ENCODE peak calls at places on chromosomes 11 and 22, in nine cellular contexts. S is spleen, A is fibroblast of lung, B is ascending aorta, J is psoas muscle, P is cardiac muscle cell, M is colonic mucosa, E is ovary, Z is hepatocyte. O is an unnamed sample.

GRCh38 chr11:34651551-34651950 is 30.7 kb downstream of the EHF start:
- DNase-seq in B (no peak), E (no peak), Z (no peak), A (no peak), P (peak; percentile 33), S (no peak), J (no peak), M (no peak), O (no peak)

GRCh38 chr11:110289472-110289871 is 6.9 kb downstream of the RDX start:
- DNase-seq in S (no peak), E (no peak), J (no peak), P (no peak), M (no peak), B (no peak), Z (no peak), A (no peak), O (no peak)

GRCh38 chr11:116972692-116973091 is 125.5 kb downstream of the SIK3 start:
- DNase-seq in E (no peak), M (no peak), J (no peak), B (no peak), Z (no peak), S (no peak), P (no peak), A (no peak), O (no peak)

GRCh38 chr22:28381427-28382167 is 298.0 kb downstream of the TTC28 start:
- DNase-seq in E (no peak), B (no peak), A (peak; percentile 65), S (no peak), J (no peak), Z (no peak), P (no peak), M (no peak), O (no peak)

GRCh38 chr22:35824256-35824655 is 106.6 kb downstream of the APOL5 start:
- DNase-seq in M (no peak), Z (no peak), A (no peak), J (no peak), P (no peak), E (no peak), B (no peak), S (no peak), O (no peak)

GRCh38 chr11:72358461-72359405 is 75.6 kb downstream of the CLPB start:
- DNase-seq in P (no peak), S (no peak), M (no peak), Z (no peak), B (no peak), J (no peak), E (no peak), A (no peak), O (no peak)

GRCh38 chr11:88555018-88555828 is 217.7 kb upstream of the CTSC start:
- DNase-seq in M (no peak), P (no peak), J (no peak), S (no peak), B (no peak), E (no peak), Z (peak; percentile 51), A (peak; percentile 99), O (no peak)

GRCh38 chr22:46355369-46355995 is 20.0 kb downstream of the TRMU start:
- DNase-seq in J (peak; percentile 79), E (peak; percentile 74), S (peak; percentile 86), B (no peak), M (peak; percentile 76), A (peak; percentile 48), Z (peak; percentile 83), P (peak; percentile 80), O (no peak)

DNA sequence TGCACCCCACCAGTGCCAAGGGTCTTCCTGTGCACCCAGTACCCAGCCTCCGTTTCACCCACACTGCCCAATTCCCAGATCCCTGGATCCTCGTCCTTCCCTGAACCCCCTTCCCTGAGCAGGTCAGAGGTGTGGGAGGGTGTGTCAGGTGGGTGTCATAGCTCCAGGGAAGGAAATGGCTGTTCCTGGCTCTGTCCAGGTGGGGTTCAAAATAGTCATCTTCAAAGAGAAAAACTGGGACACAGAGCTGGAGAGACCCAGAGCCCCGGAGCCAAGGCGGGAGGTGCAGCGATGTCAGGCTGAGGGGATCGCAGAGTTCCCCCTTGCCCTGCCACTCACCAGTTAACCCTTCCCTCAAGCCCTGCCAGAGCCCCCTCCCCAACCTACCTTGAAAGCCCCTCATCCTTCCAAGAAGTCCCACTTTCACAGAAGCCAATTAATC is 698 bp downstream of the C1QTNF4 start:
- DNase-seq in E (no peak), Z (no peak), P (no peak), S (peak; percentile 25), J (no peak), A (no peak), M (no peak), B (no peak), O (no peak)
- H3K4me3 ChIP-seq in E (no peak overlapping the region), Z (peak overlapping the region; percentile 41), P (peak overlapping the region; percentile 55), S (no peak overlapping the region), J (peak overlapping the region; percentile 24), A (no peak overlapping the region), M (no peak overlapping the region), B (no peak overlapping the region), O (peak overlapping the region; percentile 65)

GRCh38 chr11:68369161-68369560 is 56.8 kb downstream of the LRP5 start:
- DNase-seq in M (no peak), Z (no peak), J (no peak), P (no peak), S (no peak), B (no peak), A (no peak), E (no peak), O (no peak)

GRCh38 chr11:68371176-68372041 is 59.0 kb downstream of the LRP5 start:
- DNase-seq in A (no peak), B (no peak), Z (peak; percentile 48), M (no peak), P (no peak), E (no peak), J (peak; percentile 80), S (no peak), O (no peak)

GRCh38 chr11:68370211-68371111 is 58.1 kb downstream of the LRP5 start:
- DNase-seq in M (no peak), B (no peak), J (no peak), A (no peak), P (peak; percentile 51), Z (no peak), S (no peak), E (no peak), O (no peak)

GRCh38 chr11:68372114-68372513 is 59.7 kb downstream of the LRP5 start:
- DNase-seq in E (no peak), A (no peak), Z (no peak), S (no peak), M (no peak), J (no peak), P (no peak), B (no peak), O (no peak)

DNA sequence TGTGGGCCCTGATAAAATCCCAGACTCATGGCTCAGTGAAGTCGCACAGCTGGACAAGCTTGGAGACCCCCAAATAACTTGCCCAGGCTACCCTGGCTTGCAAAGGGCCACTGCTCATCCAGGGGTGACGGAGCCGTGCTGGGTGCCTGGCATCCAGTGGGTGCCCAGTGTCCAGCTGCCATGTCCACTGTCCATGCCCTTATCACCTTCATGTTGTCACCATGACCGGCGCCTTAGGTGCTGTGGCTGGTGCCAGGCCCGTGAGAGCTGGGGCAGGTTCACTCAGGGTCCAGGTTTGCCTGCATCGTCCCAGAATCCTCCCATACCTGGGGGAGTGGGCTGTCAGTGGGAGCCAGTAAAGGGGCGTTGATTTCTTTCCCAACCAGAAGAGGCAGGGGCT is 57.4 kb downstream of the LRP5 start:
- DNase-seq in Z (no peak), P (no peak), S (no peak), E (no peak), B (no peak), A (no peak), M (no peak), J (no peak), O (no peak)
- H3K4me1 ChIP-seq in Z (peaks cover 46% of the 10 kb centered on the region), P (peaks cover 11% of the 10 kb centered on the region), S (peaks cover 26% of the 10 kb centered on the region), E (peaks cover 17% of the 10 kb centered on the region), B (peaks cover 33% of the 10 kb centered on the region), A (peaks cover 15% of the 10 kb centered on the region), M (peaks cover 11% of the 10 kb centered on the region), J (peaks cover 41% of the 10 kb centered on the region), O (peaks cover 50% of the 10 kb centered on the region)

GRCh38 chr11:123060265-123061000 is 1.5 kb downstream of the HSPA8 start:
- DNase-seq in Z (no peak), A (no peak), B (no peak), S (no peak), P (no peak), J (no peak), M (no peak), E (no peak), O (no peak)

GRCh38 chr11:123055132-123055924 is 6.6 kb downstream of the HSPA8 start:
- DNase-seq in Z (no peak), P (no peak), E (no peak), B (no peak), M (no peak), A (no peak), S (no peak), J (no peak), O (no peak)

GRCh38 chr11:123056835-123057491 is 5.0 kb downstream of the HSPA8 start:
- DNase-seq in J (no peak), Z (no peak), B (no peak), A (no peak), M (no peak), S (no peak), P (no peak), E (no peak), O (no peak)

GRCh38 chr11:123054301-123055065 is 7.5 kb downstream of the HSPA8 start:
- DNase-seq in E (no peak), B (no peak), A (peak; percentile 78), S (no peak), J (no peak), M (no peak), P (peak; percentile 93), Z (peak; percentile 88), O (no peak)

DNA sequence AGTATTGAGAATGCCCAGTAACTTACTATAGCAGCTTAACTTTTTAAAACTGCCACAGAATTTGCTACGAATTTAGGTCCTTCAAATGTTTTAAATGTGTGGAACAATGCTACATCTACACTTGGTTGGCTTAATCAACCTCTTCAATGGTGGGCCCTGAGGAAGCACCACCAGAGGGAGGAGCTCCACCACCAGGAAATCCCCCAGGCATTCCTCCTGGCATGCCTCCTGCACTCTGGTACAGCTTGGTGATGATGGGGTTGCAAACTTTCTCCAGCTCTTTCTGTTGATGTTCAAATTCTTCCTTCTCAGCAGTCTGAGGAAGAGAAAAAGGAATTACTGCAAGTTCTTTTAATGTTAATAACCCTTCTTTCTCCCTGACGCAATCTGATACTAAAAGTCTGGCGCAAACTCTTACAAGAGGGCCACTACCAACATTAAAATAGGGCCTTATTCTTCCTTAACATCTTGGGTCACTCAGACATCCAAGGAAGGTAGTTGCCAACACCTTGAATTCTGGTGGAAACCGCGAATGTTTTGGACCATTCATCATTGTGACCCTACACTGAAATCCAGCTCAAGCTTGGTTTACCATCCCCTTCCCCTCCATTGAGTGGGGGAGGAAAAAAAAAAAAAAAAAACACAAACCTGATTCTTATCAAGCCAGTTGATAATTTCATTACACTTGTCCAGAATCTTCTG is 4.2 kb downstream of the HSPA8 start:
- DNase-seq in Z (no peak), A (no peak), E (no peak), S (no peak), M (no peak), B (no peak), J (no peak), P (no peak), O (no peak)
- H3K4me3 ChIP-seq in Z (no peak overlapping the region), A (no peak overlapping the region), E (no peak overlapping the region), S (peak overlapping the region; percentile 91), M (no peak overlapping the region), B (peak overlapping the region; percentile 83), J (peak overlapping the region; percentile 91), P (no peak overlapping the region), O (no peak overlapping the region)

DNA sequence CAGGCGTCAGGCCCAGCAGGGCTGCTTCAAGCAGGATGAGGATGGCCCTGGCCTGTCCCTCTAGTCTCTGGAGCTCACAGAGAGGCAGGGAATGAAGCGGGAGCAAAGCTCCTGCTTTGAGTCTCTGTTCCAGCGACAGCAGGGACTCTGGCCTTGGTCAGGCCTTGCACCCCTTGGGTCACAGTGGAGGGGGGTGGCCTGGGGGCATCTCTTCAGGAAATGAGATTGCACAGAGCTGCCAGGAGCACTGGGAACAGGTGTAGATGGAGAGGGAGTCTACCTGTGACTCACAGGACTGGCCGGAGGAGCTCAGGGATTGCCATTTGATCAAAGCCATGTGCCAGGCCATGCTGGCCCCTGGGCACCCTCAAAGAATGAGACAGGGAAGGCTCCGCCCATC is 1.6 kb downstream of the ANO1 start:
- DNase-seq in P (no peak), J (peak; percentile 35), S (peak; percentile 57), A (no peak), M (no peak), E (no peak), B (no peak), Z (no peak), O (no peak)
- H3K4me1 ChIP-seq in P (no peaks in the 10 kb centered on the region), J (no peaks in the 10 kb centered on the region), S (no peaks in the 10 kb centered on the region), A (no peaks in the 10 kb centered on the region), M (no peaks in the 10 kb centered on the region), E (no peaks in the 10 kb centered on the region), B (no peaks in the 10 kb centered on the region), Z (peaks cover 5% of the 10 kb centered on the region), O (peaks cover 13% of the 10 kb centered on the region)